ENCODE peak calls at places on chromosome 4, in eight cellular contexts. O is heart left ventricle, K is psoas muscle, U is neural crest cell, I is tibial nerve, P is Peyer's patch, T is AG09319, A is PC-3. L is an unnamed sample.

GRCh38 chr4:88779431-88779830 is 81.8 kb upstream of the NAP1L5 start:
- DNase-seq in O (no peak), K (no peak), U (no peak), I (no peak), P (no peak), T (no peak), A (peak; percentile 90), L (no peak)

GRCh38 chr4:17552427-17552826 is 24.6 kb upstream of the LAP3 start:
- DNase-seq in O (no peak), K (no peak), U (no peak), I (no peak), P (no peak), T (no peak), A (no peak), L (no peak)

GRCh38 chr4:85681194-85681803 is 206.3 kb downstream of the ARHGAP24 start:
- DNase-seq in O (peak; percentile 60), K (no peak), U (no peak), I (peak; percentile 67), P (peak; percentile 65), T (peak; percentile 97), A (no peak), L (peak; percentile 30)

GRCh38 chr4:73855406-73855805 is 2.3 kb downstream of the PF4V1 start:
- DNase-seq in O (no peak), K (no peak), U (no peak), I (no peak), P (no peak), T (no peak), A (no peak), L (no peak)

GRCh38 chr4:89031272-89031671 is 25.7 kb downstream of the FAM13A start:
- DNase-seq in O (no peak), K (no peak), U (no peak), I (no peak), P (no peak), T (no peak), A (no peak), L (no peak)

GRCh38 chr4:100079264-100079663 is 111.0 kb downstream of the DDIT4L start:
- DNase-seq in O (no peak), K (no peak), U (no peak), I (no peak), P (no peak), T (no peak), A (no peak), L (no peak)

GRCh38 chr4:177393236-177393635 is 49.0 kb downstream of the AGA start:
- DNase-seq in O (no peak), K (no peak), U (no peak), I (no peak), P (peak; percentile 67), T (no peak), A (no peak), L (no peak)

GRCh38 chr4:7768736-7769135 is 170.9 kb downstream of the AFAP1 start:
- DNase-seq in O (no peak), K (no peak), U (no peak), I (no peak), P (no peak), T (no peak), A (no peak), L (no peak)

GRCh38 chr4:104475652-104476051 is 19.0 kb downstream of the CXXC4 start:
- DNase-seq in O (no peak), K (no peak), U (no peak), I (no peak), P (no peak), T (no peak), A (no peak), L (no peak)

GRCh38 chr4:178681871-178682270 is 1239.6 kb upstream of the AGA start:
- DNase-seq in O (no peak), K (no peak), U (no peak), I (no peak), P (no peak), T (no peak), A (no peak), L (no peak)

GRCh38 chr4:74920704-74921103 is 12.2 kb upstream of the PARM1 start:
- DNase-seq in O (no peak), K (no peak), U (no peak), I (no peak), P (no peak), T (no peak), A (no peak), L (no peak)

GRCh38 chr4:103099691-103100392 is at the start of gene BDH2:
- DNase-seq in O (peak; percentile 39), K (no peak), U (peak; percentile 20), I (peak; percentile 66), P (peak; percentile 76), T (peak; percentile 90), A (peak; percentile 89), L (peak; percentile 66)

GRCh38 chr4:123554819-123555499 is 158.4 kb downstream of the SPRY1 start:
- DNase-seq in O (no peak), K (no peak), U (no peak), I (peak; percentile 13), P (no peak), T (no peak), A (no peak), L (no peak)

GRCh38 chr4:121189811-121190210 is 25.7 kb upstream of the TNIP3 start:
- DNase-seq in O (no peak), K (no peak), U (no peak), I (no peak), P (peak; percentile 73), T (no peak), A (no peak), L (no peak)

GRCh38 chr4:72602396-72602795 is 33.4 kb upstream of the ADAMTS3 start:
- DNase-seq in O (no peak), K (no peak), U (no peak), I (no peak), P (no peak), T (no peak), A (no peak), L (no peak)

GRCh38 chr4:6885953-6886557 is 23.6 kb upstream of the TBC1D14 start:
- DNase-seq in O (peak; percentile 78), K (peak; percentile 72), U (no peak), I (peak; percentile 45), P (peak; percentile 74), T (no peak), A (peak; percentile 15), L (peak; percentile 81)

GRCh38 chr4:73599182-73599581 is 21.1 kb downstream of the RASSF6 start:
- DNase-seq in O (no peak), K (no peak), U (no peak), I (no peak), P (peak; percentile 84), T (peak; percentile 10), A (peak; percentile 51), L (no peak)

GRCh38 chr4:2934813-2935761 is 28.1 kb downstream of the NOP14 start:
- DNase-seq in O (peak; percentile 97), K (peak; percentile 96), U (peak; percentile 97), I (peak; percentile 97), P (peak; percentile 98), T (peak; percentile 65), A (peak; percentile 89), L (peak; percentile 89)

GRCh38 chr4:21242163-21242562 is 541.9 kb downstream of the PACRGL start:
- DNase-seq in O (no peak), K (no peak), U (no peak), I (no peak), P (no peak), T (no peak), A (no peak), L (no peak)

DNA sequence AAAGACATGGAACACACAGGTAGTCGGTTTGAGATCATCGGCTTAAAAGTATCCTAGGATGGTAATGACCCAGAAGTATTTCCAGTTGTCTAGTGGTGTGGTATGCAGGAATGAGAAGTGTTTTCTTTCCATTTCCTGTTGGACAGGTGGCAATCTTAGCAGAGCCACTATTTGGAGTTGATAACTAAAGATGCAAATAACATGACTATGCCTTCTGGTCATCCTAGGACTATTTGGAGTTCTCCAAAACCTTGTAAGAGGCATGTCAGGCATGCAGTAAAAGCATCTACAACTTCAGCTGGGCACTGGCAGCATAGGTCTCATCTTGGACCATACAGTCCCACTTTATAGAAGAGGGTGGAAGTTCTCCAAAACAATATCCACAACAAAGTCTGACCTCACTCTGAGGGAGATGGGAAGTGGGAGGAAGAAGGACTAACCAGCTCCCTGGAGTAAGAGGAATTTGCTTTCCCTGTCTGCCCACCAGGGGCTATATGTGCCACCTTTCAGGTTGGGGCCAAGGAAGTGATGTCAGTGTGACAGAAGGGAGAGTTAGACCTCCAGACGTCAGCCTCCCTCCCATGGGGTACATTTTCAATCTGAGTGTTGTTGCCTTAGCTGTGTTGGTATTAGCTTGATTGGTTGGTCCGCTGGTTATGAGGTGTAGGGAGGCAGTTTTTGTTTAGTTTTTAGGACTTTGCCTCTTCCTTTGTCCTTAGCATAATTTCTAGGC is 101.2 kb upstream of the MYOZ2 start:
- DNase-seq in O (no peak), K (no peak), U (no peak), I (no peak), P (no peak), T (no peak), A (no peak), L (no peak)
- TF ChIP-seq CTCF in O (no peak), K (peak; percentile 27), U (no peak), I (no peak), P (no peak), T (no peak), A (no peak), L (no peak)

GRCh38 chr4:56132835-56133234 is 184.1 kb downstream of the CEP135 start:
- DNase-seq in O (no peak), K (no peak), U (no peak), I (no peak), P (no peak), T (no peak), A (no peak), L (no peak)

GRCh38 chr4:56127698-56128097 is 179.0 kb downstream of the CEP135 start:
- DNase-seq in O (no peak), K (no peak), U (no peak), I (no peak), P (no peak), T (no peak), A (no peak), L (no peak)

GRCh38 chr4:56130609-56131150 is 181.9 kb downstream of the CEP135 start:
- DNase-seq in O (no peak), K (no peak), U (no peak), I (no peak), P (no peak), T (no peak), A (no peak), L (no peak)

GRCh38 chr4:56128231-56128630 is 179.5 kb downstream of the CEP135 start:
- DNase-seq in O (no peak), K (no peak), U (no peak), I (no peak), P (no peak), T (no peak), A (peak; percentile 62), L (no peak)

GRCh38 chr4:56129431-56129861 is 180.7 kb downstream of the CEP135 start:
- DNase-seq in O (no peak), K (no peak), U (no peak), I (no peak), P (peak; percentile 80), T (no peak), A (peak; percentile 68), L (no peak)
- TF ChIP-seq CTCF in O (no peak), K (no peak), U (peak; percentile 65), I (no peak), P (peak; percentile 87), T (no peak), A (peak; percentile 86), L (no peak)

GRCh38 chr4:67198757-67199156 is 346.5 kb downstream of the CENPC start:
- DNase-seq in O (no peak), K (no peak), U (no peak), I (peak; percentile 21), P (no peak), T (no peak), A (peak; percentile 77), L (no peak)
- TF ChIP-seq CTCF in O (peak; percentile 28), K (no peak), U (peak; percentile 65), I (no peak), P (no peak), T (no peak), A (peak; percentile 79), L (no peak)

GRCh38 chr4:108749119-108749518 is 13.7 kb downstream of the ETNPPL start:
- DNase-seq in O (no peak), K (no peak), U (no peak), I (no peak), P (no peak), T (no peak), A (no peak), L (no peak)
- TF ChIP-seq CTCF in O (no peak), K (no peak), U (peak; percentile 42), I (no peak), P (no peak), T (peak; percentile 2), A (peak; percentile 32), L (no peak)

L was measured in gastrocnemius medialis.